ENCODE peak calls at places on chromosomes 2 and 18, in six cellular contexts. Z is neural progenitor cell; X is activated T-cell treated with anti-CD3 and anti-CD28 coated beads, Interleukin-2, amount 50 U/mL, for 72 hours; U is amygdala; N is astrocyte of the cerebellum; Y is SIG-M5. L is an unnamed sample.

GRCh38 chr2:134739879-134740301 is 21.1 kb upstream of the TMEM163 start:
- DNase-seq in Z (no peak), X (no peak), U (no peak), N (no peak), Y (peak), L (no peak)

GRCh38 chr2:127576433-127577207 is 41.1 kb downstream of the MYO7B start:
- DNase-seq in Z (no peak), X (no peak), U (no peak), N (no peak), Y (no peak), L (no peak)

GRCh38 chr2:64649626-64650025 is 4.1 kb downstream of the SERTAD2 start:
- DNase-seq in Z (peak), X (no peak), U (no peak), N (no peak), Y (no peak), L (no peak)

GRCh38 chr18:32677578-32677977 is 95.2 kb downstream of the KLHL14 start:
- DNase-seq in Z (no peak), X (no peak), U (no peak), N (no peak), Y (no peak), L (no peak)

GRCh38 chr18:58370096-58370495 is 258.8 kb downstream of the ALPK2 start:
- DNase-seq in Z (no peak), X (no peak), U (no peak), N (no peak), Y (no peak), L (no peak)

GRCh38 chr2:207075456-207075855 is 90.3 kb downstream of the KLF7 start:
- DNase-seq in Z (no peak), X (no peak), U (no peak), N (no peak), Y (no peak), L (no peak)

GRCh38 chr2:207869784-207870778 is 100.4 kb upstream of the FZD5 start:
- DNase-seq in Z (no peak), X (no peak), U (no peak), N (peak), Y (no peak), L (no peak)

GRCh38 chr2:132609101-132609890 is 60.7 kb downstream of the LYPD1 start:
- DNase-seq in Z (no peak), X (no peak), U (no peak), N (no peak), Y (no peak), L (no peak)

GRCh38 chr2:168434164-168434563 is 21.9 kb upstream of the CERS6 start:
- DNase-seq in Z (no peak), X (no peak), U (peak), N (no peak), Y (no peak), L (peak)

GRCh38 chr2:46849741-46850474 is 65.7 kb downstream of the MCFD2 start:
- DNase-seq in Z (no peak), X (no peak), U (no peak), N (no peak), Y (no peak), L (no peak)

GRCh38 chr2:238929242-238930081 is 81.6 kb downstream of the TWIST2 start:
- DNase-seq in Z (no peak), X (no peak), U (no peak), N (no peak), Y (no peak), L (no peak)

GRCh38 chr2:193088026-193088425 is 893.3 kb upstream of the TMEFF2 start:
- DNase-seq in Z (no peak), X (no peak), U (no peak), N (no peak), Y (no peak), L (no peak)

GRCh38 chr2:20148841-20149702 is 75.9 kb downstream of the SDC1 start:
- DNase-seq in Z (peak), X (no peak), U (no peak), N (peak), Y (no peak), L (no peak)

GRCh38 chr2:46540496-46541342 is 61.4 kb downstream of the TMEM247 start:
- DNase-seq in Z (no peak), X (no peak), U (peak), N (peak), Y (no peak), L (no peak)

GRCh38 chr2:136448986-136449780 is 316.2 kb upstream of the THSD7B start:
- DNase-seq in Z (no peak), X (no peak), U (no peak), N (no peak), Y (no peak), L (no peak)

GRCh38 chr2:200786423-200786822 is 25.3 kb upstream of the BZW1 start:
- DNase-seq in Z (no peak), X (no peak), U (no peak), N (no peak), Y (no peak), L (no peak)

GRCh38 chr18:75129717-75130477 is 79.0 kb downstream of the PTGR3 start:
- DNase-seq in Z (no peak), X (no peak), U (no peak), N (no peak), Y (no peak), L (no peak)

GRCh38 chr2:197191948-197192338 is 118.6 kb downstream of the ANKRD44 start:
- DNase-seq in Z (no peak), X (peak), U (no peak), N (no peak), Y (no peak), L (no peak)

GRCh38 chr2:158204741-158205165 is 103.1 kb downstream of the UPP2 start:
- DNase-seq in Z (no peak), X (no peak), U (no peak), N (peak), Y (no peak), L (no peak)

GRCh38 chr2:160892204-160892603 is 268.0 kb upstream of the TANK start:
- DNase-seq in Z (no peak), X (no peak), U (no peak), N (no peak), Y (no peak), L (no peak)

GRCh38 chr2:45836740-45837139 is 185.3 kb downstream of the PRKCE start:
- DNase-seq in Z (no peak), X (no peak), U (no peak), N (no peak), Y (no peak), L (no peak)

GRCh38 chr2:181586569-181587076 is 70.3 kb downstream of the CERKL start:
- DNase-seq in Z (peak), X (no peak), U (no peak), N (no peak), Y (no peak), L (no peak)

L was measured in NCI-H2081 treated with DMSO at 0.1 percent for 48 hours.